ENCODE peak calls at places on chromosomes 3 and 15, in seven cellular contexts. T, Y, I, V, D, N and K are unnamed samples.

GRCh38 chr3:128170866-128171516 is 17.7 kb downstream of the EEFSEC start:
- DNase-seq in T (no peak), Y (peak), I (peak), V (peak), D (peak), N (no peak), K (no peak)

GRCh38 chr3:10192953-10193691 is 28.4 kb downstream of the IRAK2 start:
- DNase-seq in T (no peak), Y (peak), I (peak), V (no peak), D (peak), N (no peak), K (no peak)

GRCh38 chr3:79871656-79872055 is 103.9 kb upstream of the ROBO1 start:
- DNase-seq in T (no peak), Y (no peak), I (peak), V (no peak), D (no peak), N (no peak), K (no peak)

GRCh38 chr3:36543276-36543997 is 163.1 kb downstream of the STAC start:
- DNase-seq in T (no peak), Y (no peak), I (peak), V (no peak), D (no peak), N (no peak), K (no peak)

GRCh38 chr3:71753716-71754609 is at the start of gene GPR27:
- DNase-seq in T (no peak), Y (no peak), I (peak), V (peak), D (peak), N (peak), K (no peak)

GRCh38 chr3:73687081-73688004 is 62.6 kb upstream of the PDZRN3 start:
- DNase-seq in T (no peak), Y (no peak), I (peak), V (no peak), D (no peak), N (no peak), K (no peak)

GRCh38 chr3:175397407-175397806 is 538.3 kb downstream of the NAALADL2 start:
- DNase-seq in T (no peak), Y (no peak), I (no peak), V (no peak), D (no peak), N (no peak), K (no peak)

GRCh38 chr3:20074226-20075063 is 34.2 kb downstream of the KAT2B start:
- DNase-seq in T (no peak), Y (no peak), I (peak), V (no peak), D (no peak), N (no peak), K (no peak)

GRCh38 chr15:80207887-80208286 is 44.1 kb downstream of the CTXND1 start:
- DNase-seq in T (no peak), Y (no peak), I (peak), V (no peak), D (no peak), N (no peak), K (no peak)

GRCh38 chr3:107630779-107631178 is 108.0 kb downstream of the BBX start:
- DNase-seq in T (no peak), Y (no peak), I (no peak), V (no peak), D (peak), N (no peak), K (no peak)

GRCh38 chr3:105824129-105824528 is 44.7 kb downstream of the CBLB start:
- DNase-seq in T (no peak), Y (no peak), I (no peak), V (no peak), D (no peak), N (no peak), K (no peak)

GRCh38 chr3:19917167-19917566 is 16.9 kb downstream of the EFHB start:
- DNase-seq in T (no peak), Y (no peak), I (no peak), V (no peak), D (no peak), N (no peak), K (no peak)

GRCh38 chr15:44045661-44046060 is 149.4 kb downstream of the FRMD5 start:
- DNase-seq in T (no peak), Y (no peak), I (no peak), V (no peak), D (no peak), N (no peak), K (no peak)

GRCh38 chr3:196232882-196233251 is 16.5 kb downstream of the SLC51A start:
- DNase-seq in T (no peak), Y (no peak), I (no peak), V (no peak), D (no peak), N (no peak), K (no peak)

GRCh38 chr15:31465083-31465955 is 138.7 kb downstream of the KLF13 start:
- DNase-seq in T (no peak), Y (no peak), I (no peak), V (no peak), D (no peak), N (no peak), K (no peak)

GRCh38 chr3:126557761-126558160 is 971 bp downstream of the C3orf22 start:
- DNase-seq in T (no peak), Y (no peak), I (no peak), V (no peak), D (no peak), N (no peak), K (no peak)

GRCh38 chr3:21484323-21485154 is 266.5 kb downstream of the ZNF385D start:
- DNase-seq in T (peak), Y (peak), I (peak), V (peak), D (peak), N (peak), K (no peak)

GRCh38 chr3:4426782-4427344 is 40.2 kb downstream of the SUMF1 start:
- DNase-seq in T (no peak), Y (no peak), I (peak), V (no peak), D (peak), N (peak), K (no peak)

GRCh38 chr3:50204804-50205718 is at the start of gene SLC38A3:
- DNase-seq in T (no peak), Y (no peak), I (no peak), V (no peak), D (peak), N (no peak), K (no peak)

GRCh38 chr15:40787344-40787841 is 17.6 kb downstream of the C15orf62 start:
- DNase-seq in T (no peak), Y (no peak), I (peak), V (no peak), D (peak), N (no peak), K (no peak)

GRCh38 chr3:9214599-9214998 is 34.8 kb downstream of the SRGAP3 start:
- DNase-seq in T (no peak), Y (no peak), I (peak), V (no peak), D (no peak), N (no peak), K (no peak)

GRCh38 chr15:52082197-52083036 is 30.2 kb downstream of the BCL2L10 start:
- DNase-seq in T (no peak), Y (no peak), I (peak), V (no peak), D (peak), N (peak), K (no peak)

GRCh38 chr3:152389316-152389934 is 120.7 kb downstream of the MBNL1 start:
- DNase-seq in T (no peak), Y (no peak), I (no peak), V (no peak), D (no peak), N (no peak), K (no peak)

GRCh38 chr3:55285156-55285555 is 201.9 kb downstream of the WNT5A start:
- DNase-seq in T (no peak), Y (no peak), I (peak), V (no peak), D (no peak), N (no peak), K (no peak)

GRCh38 chr15:68433551-68433950 is 1.6 kb upstream of the ITGA11 start:
- DNase-seq in T (no peak), Y (no peak), I (no peak), V (no peak), D (no peak), N (no peak), K (no peak)

GRCh38 chr3:161977063-161977462 is 480.5 kb downstream of the OTOL1 start:
- DNase-seq in T (no peak), Y (no peak), I (peak), V (no peak), D (no peak), N (no peak), K (no peak)

GRCh38 chr3:33027091-33027490 is 69.9 kb downstream of the GLB1 start:
- DNase-seq in T (no peak), Y (no peak), I (no peak), V (no peak), D (no peak), N (no peak), K (no peak)
- TF ChIP-seq CTCF in T (no peak), Y (no peak), I (no peak), V (no peak), D (no peak), N (no peak), K (no peak)

GRCh38 chr3:120550546-120550945 is 45.6 kb upstream of the NDUFB4 start:
- DNase-seq in T (no peak), Y (no peak), I (peak), V (no peak), D (peak), N (no peak), K (no peak)
- TF ChIP-seq CTCF in T (no peak), Y (no peak), I (no peak), V (no peak), D (no peak), N (no peak), K (no peak)

GRCh38 chr15:34795267-34796081 is at the start of gene ACTC1:
- DNase-seq in T (peak), Y (peak), I (peak), V (peak), D (no peak), N (peak), K (no peak)
- TF ChIP-seq CTCF in T (no peak), Y (no peak), I (peak), V (peak), D (no peak), N (no peak), K (no peak)

DNA sequence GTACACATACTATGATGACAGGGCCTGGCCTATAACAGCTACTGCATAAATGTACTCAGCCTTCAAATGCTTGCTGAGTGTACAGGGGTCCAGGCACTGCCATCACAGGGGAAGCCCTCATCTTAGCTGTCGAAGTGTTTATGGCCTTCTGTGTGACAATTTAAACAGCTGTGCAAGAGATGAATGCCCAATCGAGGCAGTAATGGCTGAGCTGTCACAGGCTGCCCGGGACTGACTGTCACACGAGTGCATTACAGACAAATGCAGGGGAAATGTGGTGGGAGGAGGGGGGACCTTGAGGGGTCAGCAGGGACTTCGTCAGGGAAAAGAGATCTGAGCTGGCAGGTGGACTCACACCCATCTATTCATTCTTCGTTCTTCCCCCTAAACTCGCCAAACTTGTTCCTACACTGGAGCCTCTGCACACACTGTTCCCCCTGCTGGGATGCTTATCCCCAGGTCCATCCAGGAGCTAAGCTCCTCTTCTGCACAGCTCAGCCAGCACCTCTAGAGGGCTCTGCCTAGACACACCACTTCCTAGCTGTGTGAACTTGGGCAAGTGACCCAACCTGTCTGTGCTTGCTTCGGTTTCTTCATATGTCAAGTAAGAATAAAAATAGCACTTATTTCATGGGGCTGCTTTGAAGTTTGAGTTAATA is 156.2 kb upstream of the IQSEC1 start:
- DNase-seq in T (no peak), Y (no peak), I (peak), V (no peak), D (peak), N (no peak), K (no peak)
- TF ChIP-seq CTCF in T (no peak), Y (no peak), I (peak), V (no peak), D (peak), N (peak), K (no peak)

GRCh38 chr15:90904746-90905145 is 1.6 kb downstream of the MAN2A2 start:
- DNase-seq in T (no peak), Y (no peak), I (no peak), V (no peak), D (no peak), N (no peak), K (no peak)

GRCh38 chr15:90902996-90903732 is at the start of gene MAN2A2:
- DNase-seq in T (no peak), Y (peak), I (peak), V (peak), D (peak), N (peak), K (no peak)

GRCh38 chr15:90902656-90902995 is 476 bp upstream of the MAN2A2 start:
- DNase-seq in T (no peak), Y (no peak), I (no peak), V (no peak), D (no peak), N (no peak), K (no peak)

GRCh38 chr15:90905306-90906180 is 2.4 kb downstream of the MAN2A2 start:
- DNase-seq in T (no peak), Y (no peak), I (no peak), V (no peak), D (no peak), N (no peak), K (no peak)

GRCh38 chr15:90903733-90904536 is 833 bp downstream of the MAN2A2 start:
- DNase-seq in T (no peak), Y (no peak), I (no peak), V (no peak), D (peak), N (no peak), K (no peak)
- TF ChIP-seq CTCF in T (no peak), Y (no peak), I (no peak), V (no peak), D (no peak), N (no peak), K (no peak)

GRCh38 chr3:45227131-45227819 is 1.2 kb upstream of the TMEM158 start:
- DNase-seq in T (no peak), Y (no peak), I (peak), V (no peak), D (no peak), N (no peak), K (no peak)

GRCh38 chr3:45226206-45226915 is at the start of gene TMEM158:
- DNase-seq in T (peak), Y (peak), I (peak), V (peak), D (peak), N (peak), K (peak)

GRCh38 chr3:45225465-45226205 is 452 bp downstream of the TMEM158 start:
- DNase-seq in T (no peak), Y (peak), I (peak), V (peak), D (peak), N (peak), K (no peak)

GRCh38 chr3:45224824-45225464 is 1.1 kb downstream of the TMEM158 start:
- DNase-seq in T (no peak), Y (peak), I (peak), V (peak), D (peak), N (peak), K (no peak)

DNA sequence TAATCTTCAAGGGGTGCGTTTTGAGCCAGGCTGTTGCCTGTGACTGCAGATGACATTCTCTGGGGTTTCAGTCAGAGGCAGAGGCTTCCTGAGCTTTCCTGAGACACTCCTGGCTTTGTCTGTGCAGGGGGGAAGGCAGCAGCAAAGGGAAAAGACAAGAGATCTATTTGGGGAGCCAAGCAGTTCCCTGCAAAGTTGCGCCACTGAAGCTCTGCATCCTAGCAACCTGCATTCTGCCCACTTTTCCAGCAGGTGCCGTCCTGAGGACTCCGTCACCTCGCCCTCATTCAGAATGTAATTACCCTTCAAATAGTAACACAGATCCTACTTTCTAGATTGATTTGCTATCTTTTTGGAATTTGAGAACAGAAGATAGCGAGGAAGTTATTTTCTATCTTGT is 1.9 kb upstream of the TMEM158 start:
- DNase-seq in T (no peak), Y (no peak), I (no peak), V (no peak), D (no peak), N (no peak), K (no peak)
- TF ChIP-seq CTCF in T (no peak), Y (no peak), I (no peak), V (no peak), D (no peak), N (no peak), K (no peak)

GRCh38 chr15:95935852-95936251 is 394.6 kb upstream of the NR2F2 start:
- DNase-seq in T (no peak), Y (no peak), I (no peak), V (no peak), D (no peak), N (no peak), K (no peak)
- TF ChIP-seq CTCF in T (no peak), Y (no peak), I (no peak), V (no peak), D (no peak), N (no peak), K (no peak)